ENCODE peak calls at places on chromosomes 11 and 22, in six cellular contexts. L is effector memory CD4-positive, alpha-beta T cell; N is heart right ventricle; O is mammary epithelial cell; H is mesendoderm; F is psoas muscle. S is an unnamed sample.

GRCh38 chr11:131099013-131099412 is 182.7 kb upstream of the SNX19 start:
- DNase-seq in H (no peak), L (no peak), O (peak; percentile 25), F (no peak), N (no peak), S (no peak)

GRCh38 chr11:103202048-103202651 is 92.9 kb downstream of the DYNC2H1 start:
- DNase-seq in O (peak; percentile 17), H (peak; percentile 33), F (no peak), N (no peak), L (no peak), S (no peak)

GRCh38 chr11:128463386-128463829 is 124.0 kb downstream of the ETS1 start:
- DNase-seq in L (no peak), N (peak; percentile 16), F (no peak), H (peak; percentile 85), O (no peak), S (peak; percentile 68)

GRCh38 chr11:81963018-81963417 is 770.6 kb downstream of the FAM181B start:
- DNase-seq in F (no peak), L (no peak), H (peak; percentile 23), O (no peak), N (no peak), S (no peak)

GRCh38 chr11:1876361-1877063 is 15.2 kb downstream of the PRR33 start:
- DNase-seq in O (no peak), H (peak; percentile 62), L (no peak), N (peak; percentile 79), F (peak; percentile 89), S (peak; percentile 85)

GRCh38 chr11:119029340-119030028 is 1.2 kb downstream of the SLC37A4 start:
- DNase-seq in L (no peak), O (no peak), N (no peak), H (peak; percentile 35), F (peak; percentile 65), S (no peak)

GRCh38 chr11:1738380-1738779 is 12.0 kb downstream of the IFITM10 start:
- DNase-seq in H (no peak), F (peak; percentile 19), N (no peak), L (no peak), O (no peak), S (no peak)

GRCh38 chr11:65217441-65218423 is 36.0 kb downstream of the CAPN1 start:
- DNase-seq in F (no peak), L (no peak), H (no peak), N (no peak), O (no peak), S (no peak)

GRCh38 chr22:39431216-39431801 is 25.5 kb upstream of the MGAT3 start:
- DNase-seq in F (no peak), O (no peak), H (no peak), N (no peak), L (no peak), S (peak; percentile 38)

GRCh38 chr11:28464252-28464867 is 356.2 kb downstream of the METTL15 start:
- DNase-seq in N (no peak), L (no peak), O (no peak), H (no peak), F (no peak), S (no peak)

GRCh38 chr22:49994361-49995058 is 18.1 kb downstream of the IL17REL start:
- DNase-seq in O (no peak), F (no peak), N (no peak), H (no peak), L (no peak), S (no peak)

GRCh38 chr11:70060611-70061293 is 17.4 kb upstream of the ANO1 start:
- DNase-seq in L (no peak), O (no peak), N (no peak), H (no peak), F (no peak), S (no peak)

GRCh38 chr11:17531818-17532131 is 12.4 kb downstream of the USH1C start:
- DNase-seq in N (no peak), H (no peak), F (no peak), L (no peak), O (no peak), S (no peak)

DNA sequence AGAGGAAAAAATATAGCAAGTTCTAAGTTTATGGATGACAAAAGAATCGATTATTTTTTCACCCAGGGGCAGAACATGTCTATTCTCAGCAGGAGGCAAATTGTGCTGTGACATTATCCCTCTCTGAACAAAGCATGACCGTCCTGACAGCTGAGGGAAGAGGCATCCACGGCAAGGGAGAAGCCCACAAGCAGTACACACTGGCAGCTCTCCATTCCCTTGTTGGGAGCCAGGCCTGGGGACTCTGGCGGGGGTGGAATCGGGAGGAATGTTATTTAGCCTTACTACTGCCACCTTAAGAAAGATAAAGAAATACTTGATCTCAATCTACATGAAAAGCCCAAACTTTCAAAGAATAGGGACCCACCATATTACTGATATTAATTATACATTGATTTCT is 3.4 kb downstream of the KIRREL3 start:
- DNase-seq in N (no peak), L (no peak), H (no peak), F (no peak), O (no peak), S (no peak)
- H3K4me1 ChIP-seq in N (no peaks in the 10 kb centered on the region), L (no peaks in the 10 kb centered on the region), H (peaks cover 3% of the 10 kb centered on the region), F (no peaks in the 10 kb centered on the region), O (peaks cover 14% of the 10 kb centered on the region), S (no peaks in the 10 kb centered on the region)

GRCh38 chr11:8329336-8329735 is 65.7 kb upstream of the LMO1 start:
- DNase-seq in F (no peak), N (no peak), O (no peak), H (no peak), L (no peak), S (no peak)
- H3K4me3 ChIP-seq in F (peak overlapping the region; percentile 51), N (peak overlapping the region; percentile 42), O (no peak overlapping the region), H (no peak overlapping the region), L (no peak overlapping the region), S (no peak overlapping the region)

DNA sequence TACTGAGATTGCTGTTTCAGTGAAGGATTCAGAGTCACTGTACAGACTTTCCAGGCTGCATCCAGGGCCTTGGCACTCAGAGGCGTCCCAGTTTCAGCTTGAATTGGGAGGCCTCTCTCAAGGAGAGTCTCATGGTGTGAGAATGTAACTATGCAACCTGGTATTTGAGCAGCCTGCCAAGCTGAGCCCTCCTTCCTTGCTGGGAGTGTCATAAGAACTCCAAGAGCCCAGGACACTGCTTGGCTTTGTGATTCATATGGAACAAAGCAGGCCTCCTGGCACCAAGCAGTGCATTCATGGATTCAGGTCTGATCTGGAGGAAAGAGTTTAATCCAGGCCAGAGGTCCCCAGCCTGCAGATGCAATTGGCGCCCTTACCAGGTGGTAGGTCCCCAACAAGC is 171.7 kb downstream of the DBX1 start:
- DNase-seq in F (peak; percentile 76), N (peak; percentile 22), L (no peak), H (peak; percentile 74), O (peak; percentile 91), S (peak; percentile 61)
- H3K27ac ChIP-seq in F (peak overlapping the region; percentile 37), N (peak overlapping the region; percentile 63), L (no peak overlapping the region), H (no peak overlapping the region), O (peak overlapping the region; percentile 51), S (peak overlapping the region; percentile 47)

DNA sequence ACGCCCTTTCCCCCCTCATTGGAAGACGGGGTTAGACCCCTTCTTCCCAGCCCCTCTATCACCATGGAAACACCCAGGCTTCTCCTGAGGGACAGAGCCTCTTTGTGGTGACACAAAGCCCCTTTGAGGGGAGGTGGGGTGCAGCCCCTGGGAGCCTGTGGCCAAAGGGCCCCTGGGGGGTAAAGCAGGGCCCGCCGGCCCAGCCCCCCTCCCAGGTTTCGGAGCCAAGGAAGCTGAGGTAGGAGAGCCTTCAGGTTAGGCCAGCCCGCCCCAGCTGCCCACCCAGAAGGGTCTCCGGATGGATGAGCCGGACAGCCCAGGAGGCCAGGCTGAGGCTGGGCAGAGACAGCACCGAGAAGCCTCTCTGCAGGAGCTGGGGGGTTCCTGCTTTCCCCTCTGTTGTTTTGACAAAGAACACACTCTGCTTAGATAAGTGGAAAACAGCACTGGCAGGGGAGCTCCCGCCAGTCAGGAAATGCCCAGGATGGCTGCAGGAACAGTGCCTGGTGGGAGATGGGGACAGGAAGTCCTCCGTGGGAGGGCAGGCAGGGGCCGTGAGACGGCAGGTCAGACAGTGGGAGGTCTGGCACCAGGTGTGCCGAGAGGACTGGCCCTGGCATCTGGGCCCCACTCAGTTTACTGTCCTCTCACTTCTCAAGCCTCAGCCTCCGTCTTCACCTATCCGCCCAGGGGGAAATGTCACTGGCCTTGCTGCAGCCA is 18.2 kb downstream of the ARVCF start:
- DNase-seq in L (no peak), O (no peak), N (peak; percentile 6), H (peak; percentile 47), F (peak; percentile 30), S (peak; percentile 46)
- H3K4me1 ChIP-seq in L (no peaks in the 10 kb centered on the region), O (no peaks in the 10 kb centered on the region), N (peaks cover 53% of the 10 kb centered on the region), H (peaks cover 10% of the 10 kb centered on the region), F (peaks cover 17% of the 10 kb centered on the region), S (peaks cover 14% of the 10 kb centered on the region)

GRCh38 chr22:23754220-23754919 is at the start of gene VPREB3:
- DNase-seq in L (no peak), H (no peak), O (no peak), N (no peak), F (no peak), S (no peak)

GRCh38 chr22:23751441-23751996 is 607 bp upstream of the ZNF70 start:
- DNase-seq in N (no peak), F (no peak), L (no peak), H (peak; percentile 56), O (no peak), S (peak; percentile 69)

GRCh38 chr22:23753371-23753770 is 854 bp downstream of the VPREB3 start:
- DNase-seq in L (no peak), N (no peak), F (no peak), H (no peak), O (no peak), S (no peak)

GRCh38 chr22:23752090-23752691 is 1.3 kb upstream of the ZNF70 start:
- DNase-seq in N (no peak), H (no peak), O (no peak), L (no peak), F (no peak), S (peak; percentile 40)

GRCh38 chr22:23752750-23753149 is 1.5 kb downstream of the VPREB3 start:
- DNase-seq in N (no peak), L (no peak), H (no peak), F (no peak), O (no peak), S (no peak)
- H3K4me3 ChIP-seq in N (no peak overlapping the region), L (no peak overlapping the region), H (no peak overlapping the region), F (no peak overlapping the region), O (no peak overlapping the region), S (no peak overlapping the region)